ENCODE peak calls at places on chromosome 12, in six cellular contexts. E is activated naive CD4-positive, alpha-beta T cell; N is T-helper 1 cell; G is fibroblast of mammary gland; B is hepatocyte; Y is naive thymus-derived CD4-positive, alpha-beta T cell. L is an unnamed sample.
A peak's percentile ranks its signal among the peaks of the same experiment; 100 is the strongest.

GRCh38 chr12:11863478-11863906 is 207.2 kb upstream of the BCL2L14 start:
- DNase-seq in E (no peak), Y (no peak), N (no peak), G (peak; percentile 17), B (peak; percentile 19), L (no peak)

GRCh38 chr12:124036117-124037109 is 63.4 kb downstream of the ZNF664 start:
- DNase-seq in B (peak; percentile 70), Y (peak; percentile 49), E (no peak), G (peak; percentile 52), N (peak; percentile 33), L (no peak)

GRCh38 chr12:124609041-124609984 is 41.9 kb upstream of the NCOR2 start:
- DNase-seq in E (peak; percentile 20), N (peak; percentile 81), Y (peak; percentile 92), B (peak; percentile 94), G (peak; percentile 21), L (peak; percentile 38)

GRCh38 chr12:89752331-89752730 is 43.7 kb upstream of the ATP2B1 start:
- DNase-seq in E (no peak), Y (no peak), N (no peak), B (no peak), G (no peak), L (no peak)

GRCh38 chr12:19529933-19530630 is 90.8 kb downstream of the AEBP2 start:
- DNase-seq in Y (no peak), E (no peak), B (no peak), N (no peak), G (peak; percentile 53), L (no peak)

GRCh38 chr12:4272976-4273650 is 449 bp upstream of the CCND2 start:
- DNase-seq in N (no peak), B (no peak), E (no peak), G (no peak), Y (peak; percentile 37), L (no peak)

GRCh38 chr12:125579916-125580315 is 514.7 kb downstream of the AACS start:
- DNase-seq in N (no peak), B (no peak), Y (no peak), G (no peak), E (no peak), L (no peak)

GRCh38 chr12:80044694-80045046 is 54.7 kb upstream of the OTOGL start:
- DNase-seq in B (no peak), E (no peak), N (no peak), Y (no peak), G (peak; percentile 94), L (no peak)

GRCh38 chr12:128420163-128420562 is 153.2 kb downstream of the TMEM132C start:
- DNase-seq in B (no peak), N (no peak), G (no peak), E (no peak), Y (no peak), L (no peak)

GRCh38 chr12:79560165-79560889 is 130.4 kb downstream of the PAWR start:
- DNase-seq in N (no peak), B (no peak), G (no peak), Y (no peak), E (no peak), L (no peak)

GRCh38 chr12:54460317-54460935 is 13.0 kb downstream of the GTSF1 start:
- DNase-seq in G (no peak), N (no peak), Y (no peak), E (no peak), B (no peak), L (no peak)

GRCh38 chr12:76288218-76288617 is 60.0 kb downstream of the BBS10 start:
- DNase-seq in G (no peak), N (no peak), B (no peak), E (no peak), Y (no peak), L (no peak)

GRCh38 chr12:67648306-67649164 is at the start of gene DYRK2:
- DNase-seq in E (peak; percentile 43), N (peak; percentile 80), G (peak; percentile 62), B (peak; percentile 94), Y (peak; percentile 80), L (no peak)

GRCh38 chr12:2523317-2523716 is 271.5 kb upstream of the FKBP4 start:
- DNase-seq in E (no peak), B (no peak), Y (no peak), N (no peak), G (peak; percentile 10), L (no peak)

GRCh38 chr12:64009321-64010068 is 165.0 kb downstream of the SRGAP1 start:
- DNase-seq in E (no peak), G (no peak), Y (no peak), N (no peak), B (no peak), L (no peak)

GRCh38 chr12:10169094-10169493 is 2.8 kb downstream of the OLR1 start:
- DNase-seq in G (no peak), E (no peak), Y (no peak), N (no peak), B (no peak), L (no peak)

GRCh38 chr12:47729233-47729632 is 3.9 kb upstream of the ENDOU start:
- DNase-seq in B (no peak), G (peak; percentile 87), E (no peak), Y (no peak), N (no peak), L (no peak)

GRCh38 chr12:121452356-121453021 is 52.6 kb downstream of the RNF34 start:
- DNase-seq in Y (no peak), G (no peak), E (no peak), B (peak; percentile 33), N (no peak), L (no peak)

GRCh38 chr12:124720687-124721500 is 142.8 kb downstream of the SCARB1 start:
- DNase-seq in Y (no peak), B (peak; percentile 67), E (no peak), G (peak; percentile 91), N (no peak), L (peak; percentile 49)

GRCh38 chr12:52213541-52214420 is 19.3 kb upstream of the KRT7 start:
- DNase-seq in G (peak; percentile 71), B (peak; percentile 89), Y (peak; percentile 20), E (peak; percentile 9), N (peak; percentile 24), L (no peak)

GRCh38 chr12:105385141-105385540 is 54.6 kb downstream of the C12orf75 start:
- DNase-seq in N (no peak), E (no peak), Y (no peak), G (peak; percentile 48), B (no peak), L (no peak)

GRCh38 chr12:106246891-106247730 is 709 bp downstream of the CKAP4 start:
- DNase-seq in E (peak; percentile 13), B (peak; percentile 79), Y (peak; percentile 62), N (peak; percentile 67), G (peak; percentile 56), L (no peak)

GRCh38 chr12:50419112-50419909 is 18.6 kb downstream of the LARP4 start:
- DNase-seq in G (no peak), N (no peak), Y (no peak), E (no peak), B (no peak), L (no peak)

GRCh38 chr12:123474493-123475255 is 16.7 kb downstream of the SNRNP35 start:
- DNase-seq in N (no peak), Y (peak; percentile 59), E (no peak), G (no peak), B (no peak), L (no peak)

GRCh38 chr12:65510584-65511050 is 232.1 kb downstream of the MSRB3 start:
- DNase-seq in Y (no peak), E (no peak), G (peak; percentile 37), N (no peak), B (peak; percentile 57), L (no peak)

GRCh38 chr12:3651585-3652424 is 101.1 kb downstream of the CRACR2A start:
- DNase-seq in Y (no peak), G (no peak), E (no peak), N (no peak), B (no peak), L (no peak)

GRCh38 chr12:3668479-3669165 is 84.3 kb downstream of the CRACR2A start:
- DNase-seq in N (no peak), G (no peak), B (no peak), Y (no peak), E (no peak), L (no peak)

GRCh38 chr12:54977857-54978256 is 6.7 kb downstream of the TESPA1 start:
- DNase-seq in E (no peak), N (no peak), B (no peak), Y (peak; percentile 40), G (no peak), L (no peak)

GRCh38 chr12:104573-105081 is 38.1 kb downstream of the IQSEC3 start:
- DNase-seq in N (no peak), Y (peak; percentile 40), E (no peak), B (peak; percentile 41), G (no peak), L (peak; percentile 27)

GRCh38 chr12:23063206-23063605 is 438.2 kb downstream of the ETNK1 start:
- DNase-seq in B (no peak), Y (no peak), G (no peak), E (no peak), N (no peak), L (no peak)

L was measured in NCI-H524 treated with DMSO at 0.1 percent for 48 hours.